ENCODE peak calls at places on chromosomes 4 and X, in ten cellular contexts. T is tibial nerve; E is CD4-positive, alpha-beta memory T cell; P is cardiac muscle cell; X is Kasumi-1; S is Right ventricle myocardium inferior; V is EH; W is activated CD8-positive, alpha-beta memory T cell treated with anti-CD3 and anti-CD28 coated beads for 24 hours; Y is hippocampal formation; D is heart right ventricle. A is an unnamed sample.

GRCh38 chr4:184396001-184396400 is 78.3 kb downstream of the IRF2 start:
- DNase-seq in T (no peak), E (no peak), P (no peak), X (no peak), S (no peak), V (no peak), W (no peak), Y (no peak), D (no peak), A (no peak)

GRCh38 chrX:20271730-20272129 is 5.0 kb upstream of the RPS6KA3 start:
- DNase-seq in T (no peak), E (no peak), P (no peak), X (no peak), S (no peak), V (no peak), W (no peak), Y (no peak), D (no peak), A (no peak)

GRCh38 chr4:73417973-73418372 is 13.9 kb downstream of the ALB start:
- DNase-seq in T (no peak), E (no peak), P (peak), X (peak), S (no peak), V (peak), W (no peak), Y (no peak), D (no peak), A (no peak)

GRCh38 chrX:2748815-2749188 is 3.0 kb upstream of the XG start:
- DNase-seq in T (no peak), E (no peak), P (no peak), X (no peak), S (no peak), V (no peak), W (no peak), Y (no peak), D (no peak), A (no peak)

GRCh38 chr4:30208731-30209435 is 511.3 kb upstream of the PCDH7 start:
- DNase-seq in T (no peak), E (no peak), P (no peak), X (no peak), S (no peak), V (no peak), W (no peak), Y (no peak), D (no peak), A (no peak)

GRCh38 chr4:168076989-168077725 is 15.2 kb upstream of the ANXA10 start:
- DNase-seq in T (peak), E (no peak), P (peak), X (peak), S (no peak), V (peak), W (peak), Y (peak), D (peak), A (peak)

GRCh38 chrX:51026862-51027261 is 116.3 kb downstream of the BMP15 start:
- DNase-seq in T (no peak), E (no peak), P (no peak), X (no peak), S (no peak), V (no peak), W (no peak), Y (no peak), D (no peak), A (no peak)

GRCh38 chr4:184368290-184368689 is 106.1 kb downstream of the IRF2 start:
- DNase-seq in T (no peak), E (no peak), P (no peak), X (no peak), S (no peak), V (no peak), W (no peak), Y (no peak), D (no peak), A (no peak)

GRCh38 chr4:141463678-141464077 is 172.7 kb upstream of the IL15 start:
- DNase-seq in T (no peak), E (no peak), P (no peak), X (no peak), S (no peak), V (peak), W (no peak), Y (no peak), D (no peak), A (no peak)

GRCh38 chr4:8818063-8818881 is 53.4 kb downstream of the HMX1 start:
- DNase-seq in T (no peak), E (no peak), P (no peak), X (no peak), S (peak), V (no peak), W (peak), Y (no peak), D (no peak), A (no peak)

GRCh38 chr4:86957214-86957613 is 22.4 kb downstream of the AFF1 start:
- DNase-seq in T (no peak), E (no peak), P (peak), X (no peak), S (no peak), V (peak), W (no peak), Y (no peak), D (no peak), A (no peak)

GRCh38 chr4:169254546-169254983 is 16.2 kb downstream of the SH3RF1 start:
- DNase-seq in T (peak), E (no peak), P (peak), X (no peak), S (no peak), V (peak), W (no peak), Y (no peak), D (peak), A (no peak)

GRCh38 chr4:132071815-132072214 is 1077.3 kb upstream of the PCDH10 start:
- DNase-seq in T (no peak), E (no peak), P (peak), X (no peak), S (no peak), V (peak), W (no peak), Y (no peak), D (no peak), A (no peak)

GRCh38 chrX:9907645-9908387 is 59.3 kb upstream of the CLDN34 start:
- DNase-seq in T (no peak), E (no peak), P (peak), X (no peak), S (no peak), V (peak), W (no peak), Y (no peak), D (no peak), A (no peak)

GRCh38 chrX:140548985-140549384 is 44.1 kb upstream of the SOX3 start:
- DNase-seq in T (no peak), E (no peak), P (no peak), X (no peak), S (no peak), V (no peak), W (no peak), Y (no peak), D (no peak), A (no peak)

GRCh38 chrX:6679550-6679949 is 144.6 kb upstream of the VCX3A start:
- DNase-seq in T (no peak), E (no peak), P (no peak), X (no peak), S (no peak), V (no peak), W (no peak), Y (no peak), D (no peak), A (no peak)

GRCh38 chr4:92305148-92305877 is 1.5 kb downstream of the GRID2 start:
- DNase-seq in T (no peak), E (no peak), P (peak), X (peak), S (peak), V (peak), W (no peak), Y (peak), D (peak), A (peak)

GRCh38 chr4:3417448-3417847 is 24.3 kb upstream of the HGFAC start:
- DNase-seq in T (no peak), E (no peak), P (no peak), X (no peak), S (peak), V (no peak), W (no peak), Y (no peak), D (no peak), A (no peak)

GRCh38 chr4:39706334-39706733 is 8.4 kb downstream of the UBE2K start:
- DNase-seq in T (no peak), E (no peak), P (peak), X (no peak), S (no peak), V (peak), W (no peak), Y (no peak), D (peak), A (no peak)

GRCh38 chr4:6390357-6390756 is 82.1 kb downstream of the PPP2R2C start:
- DNase-seq in T (no peak), E (no peak), P (no peak), X (no peak), S (peak), V (no peak), W (no peak), Y (no peak), D (peak), A (no peak)

GRCh38 chrX:80285131-80285773 is 135.0 kb upstream of the TENT5D start:
- DNase-seq in T (no peak), E (no peak), P (peak), X (peak), S (no peak), V (peak), W (no peak), Y (no peak), D (no peak), A (no peak)

GRCh38 chr4:6112606-6113290 is 87.6 kb downstream of the JAKMIP1 start:
- DNase-seq in T (no peak), E (no peak), P (no peak), X (no peak), S (no peak), V (no peak), W (peak), Y (no peak), D (no peak), A (no peak)

GRCh38 chr4:158938462-158939044 is 164.3 kb upstream of the RAPGEF2 start:
- DNase-seq in T (no peak), E (no peak), P (peak), X (no peak), S (no peak), V (peak), W (no peak), Y (no peak), D (no peak), A (no peak)

GRCh38 chrX:136880003-136880451 is 498 bp downstream of the RBMX start:
- DNase-seq in T (peak), E (peak), P (peak), X (no peak), S (no peak), V (peak), W (no peak), Y (no peak), D (peak), A (no peak)

GRCh38 chr4:187475901-187476300 is 519.7 kb upstream of the ZFP42 start:
- DNase-seq in T (no peak), E (no peak), P (no peak), X (no peak), S (no peak), V (no peak), W (no peak), Y (no peak), D (no peak), A (no peak)

GRCh38 chr4:79852305-79852730 is 220.7 kb downstream of the ANTXR2 start:
- DNase-seq in T (no peak), E (no peak), P (peak), X (no peak), S (peak), V (peak), W (no peak), Y (no peak), D (no peak), A (no peak)

GRCh38 chr4:121233982-121234381 is 69.9 kb upstream of the TNIP3 start:
- DNase-seq in T (no peak), E (no peak), P (no peak), X (no peak), S (no peak), V (no peak), W (no peak), Y (no peak), D (no peak), A (no peak)

GRCh38 chr4:89427765-89428164 is 120.2 kb upstream of the GPRIN3 start:
- DNase-seq in T (no peak), E (no peak), P (no peak), X (no peak), S (no peak), V (no peak), W (no peak), Y (no peak), D (no peak), A (no peak)

GRCh38 chr4:157824006-157824405 is 348.8 kb downstream of the GASK1B start:
- DNase-seq in T (no peak), E (no peak), P (no peak), X (no peak), S (no peak), V (no peak), W (no peak), Y (no peak), D (no peak), A (no peak)

GRCh38 chr4:6992728-6993655 is 50.2 kb upstream of the TADA2B start:
- DNase-seq in T (no peak), E (no peak), P (no peak), X (no peak), S (no peak), V (peak), W (no peak), Y (no peak), D (no peak), A (no peak)

GRCh38 chr4:180947421-180947820 is 1295.8 kb upstream of the TENM3 start:
- DNase-seq in T (no peak), E (no peak), P (peak), X (peak), S (no peak), V (peak), W (no peak), Y (no peak), D (no peak), A (no peak)

GRCh38 chrX:11450354-11450753 is 157.1 kb downstream of the AMELX start:
- DNase-seq in T (no peak), E (no peak), P (no peak), X (no peak), S (no peak), V (peak), W (no peak), Y (no peak), D (no peak), A (no peak)

GRCh38 chr4:178953447-178954120 is 1511.3 kb upstream of the AGA start:
- DNase-seq in T (no peak), E (no peak), P (no peak), X (no peak), S (no peak), V (no peak), W (no peak), Y (no peak), D (no peak), A (no peak)

GRCh38 chr4:169649545-169650226 is 29.3 kb downstream of the CLCN3 start:
- DNase-seq in T (no peak), E (no peak), P (peak), X (no peak), S (peak), V (no peak), W (no peak), Y (no peak), D (peak), A (no peak)

GRCh38 chrX:69287025-69287540 is 121.8 kb upstream of the PJA1 start:
- DNase-seq in T (no peak), E (no peak), P (no peak), X (no peak), S (no peak), V (no peak), W (no peak), Y (no peak), D (no peak), A (no peak)

GRCh38 chrX:113369056-113369455 is 528.4 kb upstream of the AMOT start:
- DNase-seq in T (no peak), E (no peak), P (no peak), X (no peak), S (no peak), V (no peak), W (no peak), Y (no peak), D (no peak), A (no peak)

A was measured in putamen.